ENCODE peak calls at places on chromosomes 7 and 10, in four cellular contexts. T, D, F and J are unnamed samples.

GRCh38 chr10:122461367-122461728 is at the start of gene HTRA1:
- DNase-seq in F (no peak), D (peak; percentile 92), T (no peak), J (no peak)

GRCh38 chr7:40542982-40543741 is 408.4 kb downstream of the SUGCT start:
- DNase-seq in T (no peak), F (no peak), D (no peak), J (no peak)

GRCh38 chr7:90701771-90702170 is 105.7 kb downstream of the CDK14 start:
- DNase-seq in T (no peak), D (no peak), F (no peak), J (no peak)

GRCh38 chr10:11869211-11869610 is 46.1 kb downstream of the PROSER2 start:
- DNase-seq in D (no peak), F (no peak), T (no peak), J (no peak)

GRCh38 chr10:21171197-21171935 is 274.3 kb upstream of the NEBL start:
- DNase-seq in D (no peak), T (no peak), F (no peak), J (no peak)

GRCh38 chr7:36037121-36037662 is 115.9 kb upstream of the EEPD1 start:
- DNase-seq in F (no peak), T (no peak), D (peak; percentile 82), J (no peak)

GRCh38 chr7:28161319-28161718 is 19.3 kb downstream of the JAZF1 start:
- DNase-seq in T (no peak), F (no peak), D (no peak), J (no peak)

GRCh38 chr7:7099584-7100014 is 82.7 kb upstream of the C1GALT1 start:
- DNase-seq in F (no peak), T (no peak), D (peak; percentile 63), J (peak; percentile 83)

GRCh38 chr7:54955296-54955695 is 63.5 kb upstream of the EGFR start:
- DNase-seq in F (no peak), T (no peak), D (no peak), J (no peak)